ENCODE peak calls at places on chromosomes 11 and 22, in five cellular contexts. O is MM.1S, U is OCI-LY7, A is GM23248, D is PC-3. L is an unnamed sample. For H3K9me3, the result is how much of the 10 kb centered on the place peaks cover.

GRCh38 chr11:72141066-72141465 is 5.5 kb downstream of the FOLR3 start:
- DNase-seq in O (no peak), U (no peak), A (peak), D (peak), L (no peak)

GRCh38 chr11:86459002-86459385 is 84.3 kb downstream of the CCDC81 start:
- DNase-seq in O (no peak), U (no peak), A (peak), D (peak), L (no peak)

GRCh38 chr11:55707029-55707428 is 45.0 kb downstream of the OR4C6 start:
- DNase-seq in O (peak), U (peak), A (peak), D (peak), L (peak)

GRCh38 chr11:17388609-17389204 is at the start of gene KCNJ11:
- DNase-seq in O (no peak), U (no peak), A (no peak), D (no peak), L (peak)

GRCh38 chr11:13942908-13943505 is 19.5 kb upstream of the SPON1 start:
- DNase-seq in O (no peak), U (no peak), A (peak), D (peak), L (no peak)

GRCh38 chr11:114377612-114378267 is 22.6 kb downstream of the C11orf71 start:
- DNase-seq in O (no peak), U (no peak), A (peak), D (peak), L (peak)

GRCh38 chr22:47836957-47837356 is 1074.5 kb downstream of the TBC1D22A start:
- DNase-seq in O (no peak), U (no peak), A (peak), D (peak), L (peak)

GRCh38 chr11:125402436-125402835 is 93.6 kb downstream of the FEZ1 start:
- DNase-seq in O (no peak), U (no peak), A (peak), D (peak), L (peak)

GRCh38 chr11:1077033-1077416 is 2.4 kb downstream of the MUC2 start:
- DNase-seq in O (no peak), U (no peak), A (no peak), D (no peak), L (no peak)

GRCh38 chr11:42536961-42537360 is 774.8 kb upstream of the API5 start:
- DNase-seq in O (no peak), U (no peak), A (no peak), D (no peak), L (no peak)

GRCh38 chr11:44171518-44171917 is 76.0 kb downstream of the EXT2 start:
- DNase-seq in O (no peak), U (no peak), A (no peak), D (no peak), L (no peak)

GRCh38 chr22:43754176-43754575 is 57.9 kb downstream of the EFCAB6 start:
- DNase-seq in O (no peak), U (no peak), A (no peak), D (no peak), L (no peak)

GRCh38 chr22:50687829-50688228 is 15.2 kb downstream of the SHANK3 start:
- DNase-seq in O (no peak), U (no peak), A (no peak), D (no peak), L (peak)

GRCh38 chr11:128399722-128400121 is 187.6 kb downstream of the ETS1 start:
- DNase-seq in O (no peak), U (no peak), A (no peak), D (no peak), L (no peak)

GRCh38 chr11:122309262-122309925 is 193.4 kb upstream of the BLID start:
- DNase-seq in O (no peak), U (no peak), A (no peak), D (no peak), L (no peak)

GRCh38 chr11:723120-723883 is 17.3 kb downstream of the EPS8L2 start:
- DNase-seq in O (peak), U (peak), A (peak), D (peak), L (peak)

GRCh38 chr11:114277637-114278341 is 18.4 kb upstream of the NNMT start:
- DNase-seq in O (no peak), U (no peak), A (no peak), D (no peak), L (no peak)

GRCh38 chr11:80816966-80817365 is 1376.1 kb upstream of the TENM4 start:
- DNase-seq in O (no peak), U (no peak), A (no peak), D (no peak), L (no peak)

GRCh38 chr11:120432056-120433018 is 79.2 kb upstream of the GRIK4 start:
- DNase-seq in O (no peak), U (no peak), A (peak), D (peak), L (peak)

GRCh38 chr11:30016588-30017363 is at the start of gene KCNA4:
- DNase-seq in O (peak), U (no peak), A (peak), D (no peak), L (peak)

GRCh38 chr11:9550209-9550628 is 23.3 kb upstream of the WEE1 start:
- DNase-seq in O (no peak), U (no peak), A (no peak), D (no peak), L (no peak)

GRCh38 chr22:31659246-31659645 is 2.8 kb downstream of the PISD start:
- DNase-seq in O (no peak), U (no peak), A (no peak), D (no peak), L (no peak)

GRCh38 chr22:38086942-38087341 is 3.0 kb upstream of the SLC16A8 start:
- DNase-seq in O (no peak), U (no peak), A (no peak), D (no peak), L (no peak)

GRCh38 chr11:116641561-116642045 is 131.2 kb downstream of the BUD13 start:
- DNase-seq in O (peak), U (peak), A (peak), D (peak), L (peak)

GRCh38 chr11:92978226-92979111 is 9.0 kb downstream of the MTNR1B start:
- DNase-seq in O (no peak), U (no peak), A (peak), D (no peak), L (peak)

GRCh38 chr11:43788394-43788793 is 92.2 kb upstream of the ALKBH3 start:
- DNase-seq in O (no peak), U (peak), A (no peak), D (no peak), L (peak)

GRCh38 chr11:47886096-47886495 is 37.9 kb upstream of the NUP160 start:
- DNase-seq in O (no peak), U (no peak), A (peak), D (no peak), L (peak)

GRCh38 chr22:35523167-35523928 is 17.3 kb upstream of the RASD2 start:
- DNase-seq in O (peak), U (no peak), A (no peak), D (no peak), L (no peak)

GRCh38 chr11:60914620-60915249 is 777 bp downstream of the TMEM109 start:
- DNase-seq in O (peak), U (peak), A (peak), D (peak), L (peak)

GRCh38 chr11:6647282-6647679 is 8.3 kb downstream of the DCHS1 start:
- DNase-seq in O (no peak), U (no peak), A (peak), D (no peak), L (peak)

GRCh38 chr11:118870396-118871343 is 13.0 kb upstream of the CXCR5 start:
- DNase-seq in O (peak), U (peak), A (peak), D (no peak), L (no peak)

GRCh38 chr11:33542921-33543320 is 157.7 kb downstream of the C11orf91 start:
- DNase-seq in O (peak), U (peak), A (peak), D (peak), L (peak)

GRCh38 chr22:46775364-46775758 is 12.9 kb downstream of the TBC1D22A start:
- DNase-seq in O (no peak), U (peak), A (no peak), D (no peak), L (no peak)

GRCh38 chr11:17431139-17431538 is 42.7 kb upstream of the KCNJ11 start:
- DNase-seq in O (no peak), U (no peak), A (no peak), D (no peak), L (no peak)

GRCh38 chr22:41910599-41911291 is 4.1 kb downstream of the SHISA8 start:
- DNase-seq in O (no peak), U (no peak), A (peak), D (peak), L (peak)

GRCh38 chr11:95968585-95968984 is 44.7 kb upstream of the MTMR2 start:
- DNase-seq in O (no peak), U (peak), A (peak), D (peak), L (no peak)

GRCh38 chr11:60950933-60951610 is 904 bp downstream of the SLC15A3 start:
- DNase-seq in O (no peak), U (no peak), A (peak), D (no peak), L (peak)

GRCh38 chr11:59557940-59558643 is 46.8 kb downstream of the OR4D9 start:
- DNase-seq in O (no peak), U (no peak), A (no peak), D (no peak), L (no peak)

DNA sequence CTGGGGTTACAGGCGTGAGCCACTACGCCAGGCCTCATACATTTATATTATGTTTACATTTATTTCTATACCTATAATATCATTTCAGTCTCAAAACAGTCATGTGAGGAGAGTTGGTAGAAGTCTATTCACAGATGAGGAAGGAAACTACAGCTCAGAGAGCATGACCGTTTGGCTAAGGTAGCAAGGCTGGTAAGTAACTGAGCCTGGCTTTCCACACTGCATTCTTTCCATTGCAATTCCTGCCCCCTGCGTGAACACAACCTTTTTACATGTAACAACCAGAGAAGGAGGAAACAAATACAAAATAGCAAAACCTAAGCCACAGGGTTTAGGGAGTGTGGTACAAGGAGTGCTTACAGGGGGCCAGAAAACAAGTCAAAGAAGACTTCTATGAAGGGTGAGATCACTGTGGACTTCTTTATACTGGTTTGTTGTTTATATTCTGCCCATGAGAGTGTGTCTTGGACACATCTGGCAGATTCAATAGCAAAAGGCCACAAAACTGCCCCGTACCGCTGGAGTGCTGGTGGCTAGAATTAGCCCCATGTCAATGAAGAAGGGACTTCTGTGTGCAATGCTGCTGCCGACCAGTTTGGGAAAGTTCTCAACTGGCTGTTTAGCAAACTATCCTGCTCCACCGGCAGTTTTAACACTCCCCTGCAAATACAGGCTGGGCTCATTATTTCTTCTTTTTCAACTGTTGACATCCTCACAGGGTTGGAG is 19.0 kb downstream of the MICAL3 start:
- DNase-seq in O (no peak), U (peak), A (no peak), D (no peak), L (no peak)
- TF ChIP-seq EZH2phosphoT487 in O (no peak), U (no peak), A (no peak), D (no peak), L (no peak)

GRCh38 chr11:2660357-2660939 is 39.3 kb downstream of the KCNQ1OT1 start:
- DNase-seq in O (no peak), U (no peak), A (no peak), D (no peak), L (no peak)
- H3K9me3 ChIP-seq in O (under half), U (under half), A (under half), D (under half), L (under half)

GRCh38 chr22:19169002-19169946 is 9.3 kb downstream of the SLC25A1 start:
- DNase-seq in O (no peak), U (no peak), A (peak), D (no peak), L (peak)
- TF ChIP-seq EZH2phosphoT487 in O (peak), U (no peak), A (no peak), D (no peak), L (peak)

GRCh38 chr11:70737816-70738630 is 339.7 kb downstream of the CTTN start:
- DNase-seq in O (no peak), U (no peak), A (no peak), D (no peak), L (no peak)

GRCh38 chr11:70735976-70736375 is 337.6 kb downstream of the CTTN start:
- DNase-seq in O (no peak), U (no peak), A (no peak), D (no peak), L (no peak)

GRCh38 chr11:70736937-70737640 is 338.8 kb downstream of the CTTN start:
- DNase-seq in O (no peak), U (no peak), A (no peak), D (no peak), L (no peak)

GRCh38 chr11:70734911-70735310 is 336.6 kb downstream of the CTTN start:
- DNase-seq in O (no peak), U (no peak), A (no peak), D (no peak), L (no peak)

GRCh38 chr11:70736461-70736860 is 338.1 kb downstream of the CTTN start:
- DNase-seq in O (no peak), U (no peak), A (no peak), D (no peak), L (no peak)
- H3K9me3 ChIP-seq in O (under half), U (under half), A (under half), D (under half), L (under half)

GRCh38 chr11:112346586-112346985 is 85.9 kb upstream of the PLET1 start:
- DNase-seq in O (no peak), U (no peak), A (no peak), D (no peak), L (no peak)

GRCh38 chr11:112345708-112346107 is 85.0 kb upstream of the PLET1 start:
- DNase-seq in O (no peak), U (no peak), A (no peak), D (no peak), L (no peak)

GRCh38 chr11:112345166-112345565 is 84.5 kb upstream of the PLET1 start:
- DNase-seq in O (no peak), U (no peak), A (no peak), D (no peak), L (no peak)

GRCh38 chr11:112344040-112344413 is 83.4 kb upstream of the PLET1 start:
- DNase-seq in O (no peak), U (no peak), A (no peak), D (no peak), L (no peak)

DNA sequence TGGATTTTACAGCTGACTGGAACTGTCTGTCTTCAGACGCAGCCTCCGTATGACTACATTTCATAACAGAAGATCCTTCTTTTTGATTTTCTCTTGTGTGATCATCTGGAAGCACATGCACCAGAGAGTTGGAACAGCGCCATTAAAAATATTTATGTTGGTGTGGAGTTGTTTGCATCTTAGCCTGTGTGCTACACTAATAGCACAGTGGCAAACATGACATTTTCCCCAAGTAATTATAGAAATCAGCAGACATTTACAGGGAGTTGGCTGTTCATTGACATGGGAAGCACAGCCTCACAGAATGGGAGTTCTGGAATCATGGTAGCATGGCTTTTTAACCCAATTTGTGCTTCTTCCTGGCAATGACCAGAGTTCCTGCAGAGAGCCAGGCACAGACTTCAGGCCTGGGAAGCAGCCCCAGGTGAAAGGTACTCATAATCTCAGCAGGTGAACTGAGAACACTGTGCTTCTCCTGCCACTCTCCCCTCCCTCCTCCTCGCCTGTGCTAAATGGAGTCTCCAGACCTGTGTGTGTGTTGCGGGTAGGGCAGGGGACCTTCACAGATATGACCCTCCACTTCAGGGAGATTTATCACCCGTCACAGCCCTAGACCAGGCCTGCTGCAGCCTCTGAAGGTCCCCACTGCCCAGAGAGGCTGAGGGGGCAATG is 82.8 kb upstream of the PLET1 start:
- DNase-seq in O (no peak), U (no peak), A (no peak), D (peak), L (no peak)
- TF ChIP-seq EZH2phosphoT487 in O (no peak), U (no peak), A (no peak), D (no peak), L (no peak)

DNA sequence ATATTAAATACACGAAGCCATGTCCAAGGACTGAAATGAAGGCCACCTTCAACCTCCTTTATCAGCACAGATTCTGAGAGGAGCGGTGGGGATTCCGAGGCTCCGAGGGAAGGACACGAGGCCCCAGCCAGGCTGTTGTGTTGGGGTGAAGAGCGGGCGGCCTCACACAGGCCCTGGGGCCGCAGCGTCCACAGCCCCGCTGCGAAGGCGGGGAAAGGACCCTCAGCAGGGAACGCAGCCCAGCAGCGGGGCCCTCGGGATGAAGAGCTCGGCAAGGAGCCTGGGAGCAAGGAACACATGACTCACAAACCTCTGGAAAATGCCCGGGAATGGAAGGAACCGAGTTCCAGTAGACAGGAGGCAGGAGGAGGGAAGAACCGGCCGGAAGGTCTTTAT is 227.2 kb downstream of the BRD1 start:
- DNase-seq in O (no peak), U (no peak), A (no peak), D (no peak), L (no peak)
- H3K9me3 ChIP-seq in O (under half), U (under half), A (under half), D (under half), L (under half)

GRCh38 chr11:66548774-66549630 is 2.3 kb downstream of the ACTN3 start:
- DNase-seq in O (no peak), U (no peak), A (no peak), D (no peak), L (no peak)
- TF ChIP-seq EZH2phosphoT487 in O (no peak), U (no peak), A (no peak), D (no peak), L (no peak)

GRCh38 chr11:35293034-35293433 is 126.3 kb downstream of the SLC1A2 start:
- DNase-seq in O (peak), U (no peak), A (no peak), D (no peak), L (no peak)
- H3K9me3 ChIP-seq in O (under half), U (under half), A (under half), D (under half), L (under half)

L was measured in hepatocyte.